ENCODE peak calls at places on chromosome 14, in four cellular contexts. One of them, this sample, is unnamed.

GRCh38 chr14:20456971-20457370 is 1.9 kb downstream of the APEX1 start:
- DNase-seq in Caco-2: no peak
- DNase-seq in Calu3: no peak
- DNase-seq in nephron progenitor cell: no peak
- DNase-seq in this sample: peak

GRCh38 chr14:73026243-73026844 is 562 bp downstream of the ZFYVE1 start:
- DNase-seq in Calu3: no peak
- DNase-seq in Caco-2: no peak
- DNase-seq in nephron progenitor cell: no peak
- DNase-seq in this sample: no peak

GRCh38 chr14:49550284-49551184 is 35.6 kb downstream of the RPS29 start:
- DNase-seq in Caco-2: peak
- DNase-seq in nephron progenitor cell: no peak
- DNase-seq in Calu3: no peak
- DNase-seq in this sample: no peak

GRCh38 chr14:68888025-68888850 is 90.9 kb downstream of the ACTN1 start:
- DNase-seq in nephron progenitor cell: no peak
- DNase-seq in Calu3: no peak
- DNase-seq in Caco-2: no peak
- DNase-seq in this sample: no peak

GRCh38 chr14:24871302-24871701 is 178.6 kb downstream of the STXBP6 start:
- DNase-seq in nephron progenitor cell: no peak
- DNase-seq in Caco-2: peak
- DNase-seq in Calu3: no peak
- DNase-seq in this sample: no peak

GRCh38 chr14:36820111-36820709 is 158.6 kb downstream of the PAX9 start:
- DNase-seq in Caco-2: no peak
- DNase-seq in nephron progenitor cell: no peak
- DNase-seq in Calu3: no peak
- DNase-seq in this sample: no peak

GRCh38 chr14:73662439-73663056 is 17.8 kb downstream of the DNAL1 start:
- DNase-seq in Caco-2: peak
- DNase-seq in Calu3: peak
- DNase-seq in nephron progenitor cell: no peak
- DNase-seq in this sample: no peak

GRCh38 chr14:44962573-44963528 is 861 bp downstream of the TOGARAM1 start:
- DNase-seq in Caco-2: peak
- DNase-seq in nephron progenitor cell: peak
- DNase-seq in Calu3: peak
- DNase-seq in this sample: no peak

GRCh38 chr14:90498198-90498597 is 101.4 kb downstream of the CALM1 start:
- DNase-seq in Calu3: no peak
- DNase-seq in Caco-2: no peak
- DNase-seq in nephron progenitor cell: no peak
- DNase-seq in this sample: no peak

GRCh38 chr14:34951286-34951685 is 31.5 kb upstream of the SRP54 start:
- DNase-seq in nephron progenitor cell: no peak
- DNase-seq in Caco-2: no peak
- DNase-seq in Calu3: no peak
- DNase-seq in this sample: no peak

GRCh38 chr14:76937181-76938091 is 91.1 kb downstream of the IRF2BPL start:
- DNase-seq in Caco-2: no peak
- DNase-seq in nephron progenitor cell: peak
- DNase-seq in Calu3: no peak
- DNase-seq in this sample: no peak

GRCh38 chr14:33938131-33938949 is 12.5 kb downstream of the EGLN3 start:
- DNase-seq in Calu3: peak
- DNase-seq in Caco-2: no peak
- DNase-seq in nephron progenitor cell: peak
- DNase-seq in this sample: no peak

GRCh38 chr14:80996049-80996901 is 40.9 kb downstream of the TSHR start:
- DNase-seq in Calu3: peak
- DNase-seq in Caco-2: peak
- DNase-seq in nephron progenitor cell: peak
- DNase-seq in this sample: peak

GRCh38 chr14:34252227-34252626 is 209.8 kb downstream of the SPTSSA start:
- DNase-seq in Caco-2: no peak
- DNase-seq in nephron progenitor cell: no peak
- DNase-seq in Calu3: no peak
- DNase-seq in this sample: no peak

GRCh38 chr14:64998455-64998931 is 11.8 kb downstream of the FNTB start:
- DNase-seq in Caco-2: no peak
- DNase-seq in nephron progenitor cell: no peak
- DNase-seq in Calu3: no peak
- DNase-seq in this sample: no peak

GRCh38 chr14:31201111-31201510 is 6.5 kb downstream of the HECTD1 start:
- DNase-seq in nephron progenitor cell: no peak
- DNase-seq in Calu3: no peak
- DNase-seq in Caco-2: no peak
- DNase-seq in this sample: no peak

GRCh38 chr14:90545966-90546751 is 149.3 kb downstream of the CALM1 start:
- DNase-seq in Calu3: no peak
- DNase-seq in nephron progenitor cell: no peak
- DNase-seq in Caco-2: no peak
- DNase-seq in this sample: no peak

GRCh38 chr14:51711505-51711904 is 59.8 kb downstream of the FRMD6 start:
- DNase-seq in Caco-2: no peak
- DNase-seq in Calu3: no peak
- DNase-seq in nephron progenitor cell: no peak
- DNase-seq in this sample: no peak

GRCh38 chr14:23078692-23079116 is 16.2 kb downstream of the ACIN1 start:
- DNase-seq in nephron progenitor cell: no peak
- DNase-seq in Caco-2: peak
- DNase-seq in Calu3: peak
- DNase-seq in this sample: peak

GRCh38 chr14:106209745-106210144 is 683.4 kb downstream of the TMEM121 start:
- DNase-seq in Caco-2: no peak
- DNase-seq in Calu3: no peak
- DNase-seq in nephron progenitor cell: no peak
- DNase-seq in this sample: no peak

GRCh38 chr14:24734917-24735500 is 101.0 kb upstream of the GZMB start:
- DNase-seq in Caco-2: peak
- DNase-seq in nephron progenitor cell: peak
- DNase-seq in Calu3: peak
- DNase-seq in this sample: peak

GRCh38 chr14:69539631-69540410 is 34.9 kb downstream of the CCDC177 start:
- DNase-seq in Calu3: no peak
- DNase-seq in nephron progenitor cell: no peak
- DNase-seq in Caco-2: no peak
- DNase-seq in this sample: peak

GRCh38 chr14:53741379-53742225 is 215.0 kb downstream of the BMP4 start:
- DNase-seq in Caco-2: no peak
- DNase-seq in Calu3: no peak
- DNase-seq in nephron progenitor cell: no peak
- DNase-seq in this sample: no peak

GRCh38 chr14:22390824-22391461 is 198.1 kb downstream of the DAD1 start:
- DNase-seq in nephron progenitor cell: no peak
- DNase-seq in Calu3: peak
- DNase-seq in Caco-2: peak
- DNase-seq in this sample: no peak

GRCh38 chr14:104819361-104819771 is 18.5 kb downstream of the ZBTB42 start:
- DNase-seq in nephron progenitor cell: no peak
- DNase-seq in Caco-2: no peak
- DNase-seq in Calu3: no peak
- DNase-seq in this sample: no peak

GRCh38 chr14:54622189-54622958 is 55.4 kb downstream of the SAMD4A start:
- DNase-seq in Caco-2: no peak
- DNase-seq in Calu3: no peak
- DNase-seq in nephron progenitor cell: no peak
- DNase-seq in this sample: no peak

GRCh38 chr14:103741876-103742275 is 26.3 kb downstream of the ZFYVE21 start:
- DNase-seq in Caco-2: no peak
- DNase-seq in Calu3: no peak
- DNase-seq in nephron progenitor cell: no peak
- DNase-seq in this sample: no peak

GRCh38 chr14:37482428-37482827 is 112.6 kb downstream of the FOXA1 start:
- DNase-seq in Caco-2: no peak
- DNase-seq in nephron progenitor cell: no peak
- DNase-seq in Calu3: no peak
- DNase-seq in this sample: no peak

GRCh38 chr14:90903101-90903500 is 86.9 kb upstream of the TTC7B start:
- DNase-seq in Calu3: peak
- DNase-seq in nephron progenitor cell: peak
- DNase-seq in Caco-2: peak
- DNase-seq in this sample: peak

GRCh38 chr14:73949752-73950734 is at the start of the genes COQ6 and FAM161B:
- DNase-seq in nephron progenitor cell: peak
- DNase-seq in Calu3: peak
- DNase-seq in Caco-2: peak
- DNase-seq in this sample: peak

GRCh38 chr14:65156568-65157366 is 54.5 kb upstream of the MAX start:
- DNase-seq in nephron progenitor cell: peak
- DNase-seq in Calu3: no peak
- DNase-seq in Caco-2: no peak
- DNase-seq in this sample: peak

GRCh38 chr14:37093364-37093763 is 79.0 kb downstream of the SLC25A21 start:
- DNase-seq in Caco-2: no peak
- DNase-seq in Calu3: no peak
- DNase-seq in nephron progenitor cell: no peak
- DNase-seq in this sample: peak

DNA sequence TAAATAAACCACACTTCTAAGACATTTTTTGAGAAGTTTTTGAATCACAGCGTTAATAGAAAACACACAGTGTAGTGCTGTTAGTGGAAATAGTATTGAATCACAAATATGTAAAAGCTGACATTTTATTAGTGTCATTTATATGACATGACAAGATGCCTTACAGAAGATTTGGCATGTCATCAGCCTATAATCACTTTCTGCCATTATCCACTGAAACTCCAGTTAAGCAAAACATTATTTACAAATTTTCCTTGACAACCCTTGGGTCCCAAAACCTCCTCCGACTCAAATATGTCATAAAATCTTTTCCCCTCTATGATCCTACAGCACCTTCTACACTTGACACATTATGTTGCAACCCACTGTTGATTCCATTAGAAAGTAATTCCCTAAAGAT is 376.9 kb upstream of the LRFN5 start:
- DNase-seq in nephron progenitor cell: no peak
- DNase-seq in Calu3: no peak
- DNase-seq in Caco-2: no peak
- DNase-seq in this sample: no peak
- TF ChIP-seq CTCF in nephron progenitor cell: no peak
- TF ChIP-seq CTCF in Calu3: no peak
- TF ChIP-seq CTCF in Caco-2: no peak
- TF ChIP-seq CTCF in this sample: no peak

DNA sequence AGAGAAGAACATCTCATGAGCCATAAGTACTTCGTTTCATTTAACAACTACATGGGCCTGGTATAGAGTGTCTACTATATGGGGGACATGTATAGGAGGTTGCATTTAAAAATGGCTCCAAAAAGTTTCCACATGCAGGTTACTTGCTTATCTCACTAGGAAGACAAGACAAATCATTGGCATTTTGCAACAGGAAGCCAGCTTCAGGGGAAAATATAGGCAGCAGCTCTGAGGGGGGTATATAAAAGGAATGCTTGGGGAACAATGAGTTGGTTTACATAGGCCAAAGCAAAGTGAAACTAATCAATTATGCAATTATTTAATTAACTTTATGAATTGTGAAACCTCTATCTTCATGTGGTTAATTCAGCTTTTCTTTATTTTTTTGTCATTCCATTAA is 225.3 kb downstream of the KCNH5 start:
- DNase-seq in Caco-2: no peak
- DNase-seq in Calu3: no peak
- DNase-seq in nephron progenitor cell: no peak
- DNase-seq in this sample: no peak
- TF ChIP-seq CTCF in Caco-2: no peak
- TF ChIP-seq CTCF in Calu3: no peak
- TF ChIP-seq CTCF in nephron progenitor cell: no peak
- TF ChIP-seq CTCF in this sample: no peak

GRCh38 chr14:46245281-46245680 is 406.3 kb downstream of the RPL10L start:
- DNase-seq in Calu3: no peak
- DNase-seq in nephron progenitor cell: no peak
- DNase-seq in Caco-2: no peak
- DNase-seq in this sample: no peak
- TF ChIP-seq CTCF in Calu3: no peak
- TF ChIP-seq CTCF in nephron progenitor cell: no peak
- TF ChIP-seq CTCF in Caco-2: no peak
- TF ChIP-seq CTCF in this sample: no peak

GRCh38 chr14:71498151-71498734 is 434.0 kb upstream of the RGS6 start:
- DNase-seq in Calu3: no peak
- DNase-seq in nephron progenitor cell: no peak
- DNase-seq in Caco-2: no peak
- DNase-seq in this sample: no peak

GRCh38 chr14:71497645-71498086 is 434.6 kb upstream of the RGS6 start:
- DNase-seq in nephron progenitor cell: no peak
- DNase-seq in Caco-2: no peak
- DNase-seq in Calu3: no peak
- DNase-seq in this sample: no peak

DNA sequence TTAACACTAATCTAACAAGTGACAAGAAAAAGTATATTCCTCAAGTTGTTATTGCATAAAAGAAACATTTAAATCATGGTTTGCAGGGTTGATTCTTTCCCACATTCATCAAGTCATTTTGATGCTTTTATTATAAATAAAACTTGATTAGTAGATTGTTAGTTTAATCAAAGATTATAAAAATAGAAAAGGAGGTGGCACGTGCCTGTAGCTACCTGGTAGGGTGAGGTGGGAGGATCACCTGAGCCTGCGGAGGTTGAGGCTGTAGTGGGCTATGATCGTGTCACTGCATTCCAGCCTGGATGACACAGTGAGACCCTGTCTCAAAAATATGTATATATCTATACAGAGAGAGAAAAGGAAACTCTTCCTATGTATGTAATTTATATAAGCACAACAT is 433.2 kb upstream of the RGS6 start:
- DNase-seq in Calu3: no peak
- DNase-seq in nephron progenitor cell: no peak
- DNase-seq in Caco-2: no peak
- DNase-seq in this sample: no peak
- TF ChIP-seq CTCF in Calu3: no peak
- TF ChIP-seq CTCF in nephron progenitor cell: no peak
- TF ChIP-seq CTCF in Caco-2: no peak
- TF ChIP-seq CTCF in this sample: no peak

GRCh38 chr14:94717808-94718207 is 52.1 kb downstream of the GSC start:
- DNase-seq in Calu3: no peak
- DNase-seq in Caco-2: no peak
- DNase-seq in nephron progenitor cell: no peak
- DNase-seq in this sample: no peak
- TF ChIP-seq CTCF in Calu3: no peak
- TF ChIP-seq CTCF in Caco-2: no peak
- TF ChIP-seq CTCF in nephron progenitor cell: no peak
- TF ChIP-seq CTCF in this sample: no peak

GRCh38 chr14:101476931-101477553 is 84.3 kb upstream of the DIO3 start:
- DNase-seq in nephron progenitor cell: peak
- DNase-seq in Caco-2: peak
- DNase-seq in Calu3: peak
- DNase-seq in this sample: no peak
- TF ChIP-seq CTCF in nephron progenitor cell: no peak
- TF ChIP-seq CTCF in Caco-2: no peak
- TF ChIP-seq CTCF in Calu3: no peak
- TF ChIP-seq CTCF in this sample: no peak

This sample was measured in HL-60.